ENCODE peak calls at places on chromosomes 16 and 17, in ten cellular contexts. One of them, this sample, is unnamed.

GRCh38 chr17:15447928-15448579 is 19.4 kb downstream of the CDRT4 start:
- DNase-seq in GM23248: no peak
- DNase-seq in ureter: no peak
- DNase-seq in heart left ventricle: no peak
- DNase-seq in Kasumi-1: no peak
- DNase-seq in activated CD4-positive, alpha-beta T cell treated with anti-CD3 and anti-CD28 coated beads, Interleukin-2, amount 10 ng/mL, durations not matched to agents 7 days and 5 days: no peak
- DNase-seq in anterior cingulate cortex: no peak
- DNase-seq in SK-MEL-5: peak; percentile 37
- DNase-seq in HFFc6: no peak
- DNase-seq in dorsolateral prefrontal cortex: no peak
- DNase-seq in this sample: no peak

GRCh38 chr16:50313596-50314483 is 47.5 kb downstream of the ADCY7 start:
- DNase-seq in GM23248: peak; percentile 97
- DNase-seq in ureter: peak; percentile 54
- DNase-seq in heart left ventricle: peak; percentile 81
- DNase-seq in Kasumi-1: peak; percentile 93
- DNase-seq in activated CD4-positive, alpha-beta T cell treated with anti-CD3 and anti-CD28 coated beads, Interleukin-2, amount 10 ng/mL, durations not matched to agents 7 days and 5 days: peak; percentile 73
- DNase-seq in anterior cingulate cortex: peak; percentile 44
- DNase-seq in SK-MEL-5: no peak
- DNase-seq in HFFc6: no peak
- DNase-seq in dorsolateral prefrontal cortex: no peak
- DNase-seq in this sample: no peak

GRCh38 chr17:29215717-29216116 is 30.9 kb upstream of the CRYBA1 start:
- DNase-seq in GM23248: peak; percentile 47
- DNase-seq in ureter: no peak
- DNase-seq in heart left ventricle: no peak
- DNase-seq in Kasumi-1: no peak
- DNase-seq in activated CD4-positive, alpha-beta T cell treated with anti-CD3 and anti-CD28 coated beads, Interleukin-2, amount 10 ng/mL, durations not matched to agents 7 days and 5 days: no peak
- DNase-seq in anterior cingulate cortex: no peak
- DNase-seq in SK-MEL-5: no peak
- DNase-seq in HFFc6: no peak
- DNase-seq in dorsolateral prefrontal cortex: no peak
- DNase-seq in this sample: no peak

GRCh38 chr17:50109207-50109606 is 14.1 kb downstream of the PDK2 start:
- DNase-seq in GM23248: no peak
- DNase-seq in ureter: no peak
- DNase-seq in heart left ventricle: no peak
- DNase-seq in Kasumi-1: no peak
- DNase-seq in activated CD4-positive, alpha-beta T cell treated with anti-CD3 and anti-CD28 coated beads, Interleukin-2, amount 10 ng/mL, durations not matched to agents 7 days and 5 days: no peak
- DNase-seq in anterior cingulate cortex: no peak
- DNase-seq in SK-MEL-5: no peak
- DNase-seq in HFFc6: no peak
- DNase-seq in dorsolateral prefrontal cortex: no peak
- DNase-seq in this sample: no peak

GRCh38 chr17:37672545-37673078 is 29.4 kb upstream of the DDX52 start:
- DNase-seq in GM23248: peak; percentile 50
- DNase-seq in ureter: no peak
- DNase-seq in heart left ventricle: no peak
- DNase-seq in Kasumi-1: no peak
- DNase-seq in activated CD4-positive, alpha-beta T cell treated with anti-CD3 and anti-CD28 coated beads, Interleukin-2, amount 10 ng/mL, durations not matched to agents 7 days and 5 days: no peak
- DNase-seq in anterior cingulate cortex: no peak
- DNase-seq in SK-MEL-5: no peak
- DNase-seq in HFFc6: peak; percentile 23
- DNase-seq in dorsolateral prefrontal cortex: no peak
- DNase-seq in this sample: no peak

GRCh38 chr17:65222216-65222738 is 85.1 kb downstream of the RGS9 start:
- DNase-seq in GM23248: peak; percentile 74
- DNase-seq in ureter: no peak
- DNase-seq in heart left ventricle: no peak
- DNase-seq in Kasumi-1: no peak
- DNase-seq in activated CD4-positive, alpha-beta T cell treated with anti-CD3 and anti-CD28 coated beads, Interleukin-2, amount 10 ng/mL, durations not matched to agents 7 days and 5 days: no peak
- DNase-seq in anterior cingulate cortex: no peak
- DNase-seq in SK-MEL-5: no peak
- DNase-seq in HFFc6: peak; percentile 63
- DNase-seq in dorsolateral prefrontal cortex: no peak
- DNase-seq in this sample: no peak

GRCh38 chr17:38893113-38893512 is 23.3 kb downstream of the LASP1 start:
- DNase-seq in GM23248: no peak
- DNase-seq in ureter: no peak
- DNase-seq in heart left ventricle: no peak
- DNase-seq in Kasumi-1: no peak
- DNase-seq in activated CD4-positive, alpha-beta T cell treated with anti-CD3 and anti-CD28 coated beads, Interleukin-2, amount 10 ng/mL, durations not matched to agents 7 days and 5 days: no peak
- DNase-seq in anterior cingulate cortex: no peak
- DNase-seq in SK-MEL-5: no peak
- DNase-seq in HFFc6: no peak
- DNase-seq in dorsolateral prefrontal cortex: no peak
- DNase-seq in this sample: no peak

GRCh38 chr17:81534157-81535006 is 6.2 kb downstream of the FSCN2 start:
- DNase-seq in GM23248: peak; percentile 59
- DNase-seq in ureter: no peak
- DNase-seq in heart left ventricle: no peak
- DNase-seq in Kasumi-1: no peak
- DNase-seq in activated CD4-positive, alpha-beta T cell treated with anti-CD3 and anti-CD28 coated beads, Interleukin-2, amount 10 ng/mL, durations not matched to agents 7 days and 5 days: no peak
- DNase-seq in anterior cingulate cortex: no peak
- DNase-seq in SK-MEL-5: peak; percentile 35
- DNase-seq in HFFc6: no peak
- DNase-seq in dorsolateral prefrontal cortex: no peak
- DNase-seq in this sample: no peak

GRCh38 chr17:50660042-50660886 is 25.6 kb downstream of the ABCC3 start:
- DNase-seq in GM23248: peak; percentile 69
- DNase-seq in ureter: no peak
- DNase-seq in heart left ventricle: peak; percentile 66
- DNase-seq in Kasumi-1: no peak
- DNase-seq in activated CD4-positive, alpha-beta T cell treated with anti-CD3 and anti-CD28 coated beads, Interleukin-2, amount 10 ng/mL, durations not matched to agents 7 days and 5 days: no peak
- DNase-seq in anterior cingulate cortex: no peak
- DNase-seq in SK-MEL-5: no peak
- DNase-seq in HFFc6: no peak
- DNase-seq in dorsolateral prefrontal cortex: no peak
- DNase-seq in this sample: no peak

GRCh38 chr16:48182979-48183537 is 27.3 kb upstream of the ABCC12 start:
- DNase-seq in GM23248: no peak
- DNase-seq in ureter: no peak
- DNase-seq in heart left ventricle: no peak
- DNase-seq in Kasumi-1: no peak
- DNase-seq in activated CD4-positive, alpha-beta T cell treated with anti-CD3 and anti-CD28 coated beads, Interleukin-2, amount 10 ng/mL, durations not matched to agents 7 days and 5 days: no peak
- DNase-seq in anterior cingulate cortex: no peak
- DNase-seq in SK-MEL-5: no peak
- DNase-seq in HFFc6: no peak
- DNase-seq in dorsolateral prefrontal cortex: no peak
- DNase-seq in this sample: no peak

GRCh38 chr17:78645421-78646295 is 68.5 kb upstream of the DNAH17 start:
- DNase-seq in GM23248: peak; percentile 9
- DNase-seq in ureter: peak; percentile 61
- DNase-seq in heart left ventricle: peak; percentile 87
- DNase-seq in Kasumi-1: no peak
- DNase-seq in activated CD4-positive, alpha-beta T cell treated with anti-CD3 and anti-CD28 coated beads, Interleukin-2, amount 10 ng/mL, durations not matched to agents 7 days and 5 days: peak; percentile 62
- DNase-seq in anterior cingulate cortex: peak; percentile 16
- DNase-seq in SK-MEL-5: peak; percentile 39
- DNase-seq in HFFc6: no peak
- DNase-seq in dorsolateral prefrontal cortex: no peak
- DNase-seq in this sample: peak; percentile 56

GRCh38 chr17:57834146-57834741 is 15.6 kb downstream of the MRPS23 start:
- DNase-seq in GM23248: peak; percentile 91
- DNase-seq in ureter: no peak
- DNase-seq in heart left ventricle: peak; percentile 71
- DNase-seq in Kasumi-1: no peak
- DNase-seq in activated CD4-positive, alpha-beta T cell treated with anti-CD3 and anti-CD28 coated beads, Interleukin-2, amount 10 ng/mL, durations not matched to agents 7 days and 5 days: peak; percentile 42
- DNase-seq in anterior cingulate cortex: peak; percentile 34
- DNase-seq in SK-MEL-5: no peak
- DNase-seq in HFFc6: peak; percentile 23
- DNase-seq in dorsolateral prefrontal cortex: no peak
- DNase-seq in this sample: no peak

GRCh38 chr17:55237268-55237667 is 27.5 kb upstream of the HLF start:
- DNase-seq in GM23248: peak; percentile 26
- DNase-seq in ureter: no peak
- DNase-seq in heart left ventricle: no peak
- DNase-seq in Kasumi-1: no peak
- DNase-seq in activated CD4-positive, alpha-beta T cell treated with anti-CD3 and anti-CD28 coated beads, Interleukin-2, amount 10 ng/mL, durations not matched to agents 7 days and 5 days: no peak
- DNase-seq in anterior cingulate cortex: no peak
- DNase-seq in SK-MEL-5: no peak
- DNase-seq in HFFc6: no peak
- DNase-seq in dorsolateral prefrontal cortex: no peak
- DNase-seq in this sample: no peak

GRCh38 chr16:65846210-65846602 is 520.3 kb upstream of the CDH5 start:
- DNase-seq in GM23248: peak; percentile 22
- DNase-seq in ureter: no peak
- DNase-seq in heart left ventricle: no peak
- DNase-seq in Kasumi-1: no peak
- DNase-seq in activated CD4-positive, alpha-beta T cell treated with anti-CD3 and anti-CD28 coated beads, Interleukin-2, amount 10 ng/mL, durations not matched to agents 7 days and 5 days: no peak
- DNase-seq in anterior cingulate cortex: no peak
- DNase-seq in SK-MEL-5: no peak
- DNase-seq in HFFc6: no peak
- DNase-seq in dorsolateral prefrontal cortex: no peak
- DNase-seq in this sample: no peak

GRCh38 chr16:25258856-25259179 is 1.2 kb upstream of the ZKSCAN2 start:
- DNase-seq in GM23248: no peak
- DNase-seq in ureter: no peak
- DNase-seq in heart left ventricle: no peak
- DNase-seq in Kasumi-1: no peak
- DNase-seq in activated CD4-positive, alpha-beta T cell treated with anti-CD3 and anti-CD28 coated beads, Interleukin-2, amount 10 ng/mL, durations not matched to agents 7 days and 5 days: peak; percentile 20
- DNase-seq in anterior cingulate cortex: no peak
- DNase-seq in SK-MEL-5: no peak
- DNase-seq in HFFc6: no peak
- DNase-seq in dorsolateral prefrontal cortex: no peak
- DNase-seq in this sample: no peak

GRCh38 chr16:49461517-49461951 is 87.9 kb downstream of the C16orf78 start:
- DNase-seq in GM23248: no peak
- DNase-seq in ureter: peak; percentile 40
- DNase-seq in heart left ventricle: peak; percentile 18
- DNase-seq in Kasumi-1: no peak
- DNase-seq in activated CD4-positive, alpha-beta T cell treated with anti-CD3 and anti-CD28 coated beads, Interleukin-2, amount 10 ng/mL, durations not matched to agents 7 days and 5 days: no peak
- DNase-seq in anterior cingulate cortex: no peak
- DNase-seq in SK-MEL-5: no peak
- DNase-seq in HFFc6: no peak
- DNase-seq in dorsolateral prefrontal cortex: no peak
- DNase-seq in this sample: no peak

GRCh38 chr16:17989255-17989654 is 347.3 kb downstream of the NPIPA8 start:
- DNase-seq in GM23248: no peak
- DNase-seq in ureter: no peak
- DNase-seq in heart left ventricle: no peak
- DNase-seq in Kasumi-1: no peak
- DNase-seq in activated CD4-positive, alpha-beta T cell treated with anti-CD3 and anti-CD28 coated beads, Interleukin-2, amount 10 ng/mL, durations not matched to agents 7 days and 5 days: no peak
- DNase-seq in anterior cingulate cortex: no peak
- DNase-seq in SK-MEL-5: no peak
- DNase-seq in HFFc6: no peak
- DNase-seq in dorsolateral prefrontal cortex: no peak
- DNase-seq in this sample: no peak

GRCh38 chr17:39593371-39593770 is 14.3 kb downstream of the NEUROD2 start:
- DNase-seq in GM23248: no peak
- DNase-seq in ureter: no peak
- DNase-seq in heart left ventricle: no peak
- DNase-seq in Kasumi-1: no peak
- DNase-seq in activated CD4-positive, alpha-beta T cell treated with anti-CD3 and anti-CD28 coated beads, Interleukin-2, amount 10 ng/mL, durations not matched to agents 7 days and 5 days: no peak
- DNase-seq in anterior cingulate cortex: no peak
- DNase-seq in SK-MEL-5: no peak
- DNase-seq in HFFc6: no peak
- DNase-seq in dorsolateral prefrontal cortex: no peak
- DNase-seq in this sample: no peak

GRCh38 chr17:66220079-66220835 is 9.0 kb downstream of the APOH start:
- DNase-seq in GM23248: no peak
- DNase-seq in ureter: no peak
- DNase-seq in heart left ventricle: no peak
- DNase-seq in Kasumi-1: no peak
- DNase-seq in activated CD4-positive, alpha-beta T cell treated with anti-CD3 and anti-CD28 coated beads, Interleukin-2, amount 10 ng/mL, durations not matched to agents 7 days and 5 days: no peak
- DNase-seq in anterior cingulate cortex: no peak
- DNase-seq in SK-MEL-5: no peak
- DNase-seq in HFFc6: no peak
- DNase-seq in dorsolateral prefrontal cortex: no peak
- DNase-seq in this sample: no peak

GRCh38 chr16:30609002-30609927 is 924 bp downstream of the ZNF689 start:
- DNase-seq in GM23248: peak; percentile 64
- DNase-seq in ureter: peak; percentile 67
- DNase-seq in heart left ventricle: peak; percentile 56
- DNase-seq in Kasumi-1: no peak
- DNase-seq in activated CD4-positive, alpha-beta T cell treated with anti-CD3 and anti-CD28 coated beads, Interleukin-2, amount 10 ng/mL, durations not matched to agents 7 days and 5 days: peak; percentile 44
- DNase-seq in anterior cingulate cortex: peak; percentile 74
- DNase-seq in SK-MEL-5: peak; percentile 19
- DNase-seq in HFFc6: no peak
- DNase-seq in dorsolateral prefrontal cortex: peak; percentile 64
- DNase-seq in this sample: no peak

GRCh38 chr16:72740346-72740745 is 307.6 kb downstream of the ZFHX3 start:
- DNase-seq in GM23248: peak; percentile 7
- DNase-seq in ureter: no peak
- DNase-seq in heart left ventricle: no peak
- DNase-seq in Kasumi-1: no peak
- DNase-seq in activated CD4-positive, alpha-beta T cell treated with anti-CD3 and anti-CD28 coated beads, Interleukin-2, amount 10 ng/mL, durations not matched to agents 7 days and 5 days: no peak
- DNase-seq in anterior cingulate cortex: no peak
- DNase-seq in SK-MEL-5: no peak
- DNase-seq in HFFc6: peak; percentile 46
- DNase-seq in dorsolateral prefrontal cortex: no peak
- DNase-seq in this sample: no peak

GRCh38 chr16:20851601-20852000 is 45.3 kb downstream of the REXO5 start:
- DNase-seq in GM23248: peak; percentile 96
- DNase-seq in ureter: peak; percentile 87
- DNase-seq in heart left ventricle: peak; percentile 89
- DNase-seq in Kasumi-1: no peak
- DNase-seq in activated CD4-positive, alpha-beta T cell treated with anti-CD3 and anti-CD28 coated beads, Interleukin-2, amount 10 ng/mL, durations not matched to agents 7 days and 5 days: no peak
- DNase-seq in anterior cingulate cortex: peak; percentile 13
- DNase-seq in SK-MEL-5: peak; percentile 63
- DNase-seq in HFFc6: peak; percentile 79
- DNase-seq in dorsolateral prefrontal cortex: no peak
- DNase-seq in this sample: no peak

GRCh38 chr17:29384901-29385300 is 5.3 kb upstream of the TAOK1 start:
- DNase-seq in GM23248: no peak
- DNase-seq in ureter: no peak
- DNase-seq in heart left ventricle: no peak
- DNase-seq in Kasumi-1: no peak
- DNase-seq in activated CD4-positive, alpha-beta T cell treated with anti-CD3 and anti-CD28 coated beads, Interleukin-2, amount 10 ng/mL, durations not matched to agents 7 days and 5 days: no peak
- DNase-seq in anterior cingulate cortex: no peak
- DNase-seq in SK-MEL-5: peak; percentile 15
- DNase-seq in HFFc6: no peak
- DNase-seq in dorsolateral prefrontal cortex: no peak
- DNase-seq in this sample: no peak

GRCh38 chr16:9536905-9537304 is 445.5 kb downstream of the HAPSTR1 start:
- DNase-seq in GM23248: no peak
- DNase-seq in ureter: no peak
- DNase-seq in heart left ventricle: no peak
- DNase-seq in Kasumi-1: no peak
- DNase-seq in activated CD4-positive, alpha-beta T cell treated with anti-CD3 and anti-CD28 coated beads, Interleukin-2, amount 10 ng/mL, durations not matched to agents 7 days and 5 days: no peak
- DNase-seq in anterior cingulate cortex: no peak
- DNase-seq in SK-MEL-5: no peak
- DNase-seq in HFFc6: no peak
- DNase-seq in dorsolateral prefrontal cortex: no peak
- DNase-seq in this sample: no peak

GRCh38 chr16:1155353-1156110 is 2.6 kb downstream of the CACNA1H start:
- DNase-seq in GM23248: no peak
- DNase-seq in ureter: no peak
- DNase-seq in heart left ventricle: no peak
- DNase-seq in Kasumi-1: no peak
- DNase-seq in activated CD4-positive, alpha-beta T cell treated with anti-CD3 and anti-CD28 coated beads, Interleukin-2, amount 10 ng/mL, durations not matched to agents 7 days and 5 days: no peak
- DNase-seq in anterior cingulate cortex: no peak
- DNase-seq in SK-MEL-5: no peak
- DNase-seq in HFFc6: no peak
- DNase-seq in dorsolateral prefrontal cortex: no peak
- DNase-seq in this sample: no peak

GRCh38 chr16:4324871-4325740 is 9.2 kb downstream of the GLIS2 start:
- DNase-seq in GM23248: no peak
- DNase-seq in ureter: peak; percentile 46
- DNase-seq in heart left ventricle: peak; percentile 58
- DNase-seq in Kasumi-1: peak; percentile 13
- DNase-seq in activated CD4-positive, alpha-beta T cell treated with anti-CD3 and anti-CD28 coated beads, Interleukin-2, amount 10 ng/mL, durations not matched to agents 7 days and 5 days: no peak
- DNase-seq in anterior cingulate cortex: no peak
- DNase-seq in SK-MEL-5: no peak
- DNase-seq in HFFc6: no peak
- DNase-seq in dorsolateral prefrontal cortex: no peak
- DNase-seq in this sample: no peak

GRCh38 chr17:78224226-78225087 is 7.0 kb upstream of the TMEM235 start:
- DNase-seq in GM23248: no peak
- DNase-seq in ureter: no peak
- DNase-seq in heart left ventricle: no peak
- DNase-seq in Kasumi-1: no peak
- DNase-seq in activated CD4-positive, alpha-beta T cell treated with anti-CD3 and anti-CD28 coated beads, Interleukin-2, amount 10 ng/mL, durations not matched to agents 7 days and 5 days: no peak
- DNase-seq in anterior cingulate cortex: peak; percentile 55
- DNase-seq in SK-MEL-5: no peak
- DNase-seq in HFFc6: no peak
- DNase-seq in dorsolateral prefrontal cortex: peak; percentile 80
- DNase-seq in this sample: peak; percentile 30

GRCh38 chr16:19765860-19766553 is 47.9 kb downstream of the IQCK start:
- DNase-seq in GM23248: no peak
- DNase-seq in ureter: peak; percentile 50
- DNase-seq in heart left ventricle: peak; percentile 68
- DNase-seq in Kasumi-1: no peak
- DNase-seq in activated CD4-positive, alpha-beta T cell treated with anti-CD3 and anti-CD28 coated beads, Interleukin-2, amount 10 ng/mL, durations not matched to agents 7 days and 5 days: no peak
- DNase-seq in anterior cingulate cortex: peak; percentile 84
- DNase-seq in SK-MEL-5: peak; percentile 95
- DNase-seq in HFFc6: no peak
- DNase-seq in dorsolateral prefrontal cortex: peak; percentile 26
- DNase-seq in this sample: peak; percentile 13